ENCODE peak calls at places on chromosomes 16 and 17, in five cellular contexts. One of them, this sample, is unnamed.

GRCh38 chr16:11215935-11216556 is 40.0 kb downstream of the SOCS1 start:
- DNase-seq in upper lobe of right lung: no peak
- DNase-seq in progenitor cell of endocrine pancreas: no peak
- DNase-seq in activated CD4-positive, CD25-positive, alpha-beta regulatory T cell: no peak
- DNase-seq in central memory CD4-positive, alpha-beta T cell: no peak
- DNase-seq in this sample: no peak

GRCh38 chr16:56341656-56342397 is 83.5 kb downstream of the AMFR start:
- DNase-seq in upper lobe of right lung: no peak
- DNase-seq in activated CD4-positive, CD25-positive, alpha-beta regulatory T cell: no peak
- DNase-seq in progenitor cell of endocrine pancreas: no peak
- DNase-seq in central memory CD4-positive, alpha-beta T cell: no peak
- DNase-seq in this sample: no peak

GRCh38 chr16:4203748-4204147 is 38.1 kb downstream of the SRL start:
- DNase-seq in central memory CD4-positive, alpha-beta T cell: no peak
- DNase-seq in activated CD4-positive, CD25-positive, alpha-beta regulatory T cell: no peak
- DNase-seq in upper lobe of right lung: no peak
- DNase-seq in progenitor cell of endocrine pancreas: no peak
- DNase-seq in this sample: no peak

GRCh38 chr16:30110661-30111060 is 2.7 kb downstream of the GDPD3 start:
- DNase-seq in central memory CD4-positive, alpha-beta T cell: no peak
- DNase-seq in activated CD4-positive, CD25-positive, alpha-beta regulatory T cell: no peak
- DNase-seq in upper lobe of right lung: no peak
- DNase-seq in progenitor cell of endocrine pancreas: no peak
- DNase-seq in this sample: no peak

GRCh38 chr17:65294184-65294719 is 157.1 kb downstream of the RGS9 start:
- DNase-seq in central memory CD4-positive, alpha-beta T cell: peak
- DNase-seq in progenitor cell of endocrine pancreas: peak
- DNase-seq in activated CD4-positive, CD25-positive, alpha-beta regulatory T cell: peak
- DNase-seq in upper lobe of right lung: peak
- DNase-seq in this sample: no peak

GRCh38 chr16:52729731-52730130 is 182.8 kb upstream of the TOX3 start:
- DNase-seq in upper lobe of right lung: no peak
- DNase-seq in activated CD4-positive, CD25-positive, alpha-beta regulatory T cell: no peak
- DNase-seq in progenitor cell of endocrine pancreas: no peak
- DNase-seq in central memory CD4-positive, alpha-beta T cell: no peak
- DNase-seq in this sample: no peak

GRCh38 chr17:35866356-35866950 is 2.2 kb downstream of the HEATR9 start:
- DNase-seq in progenitor cell of endocrine pancreas: no peak
- DNase-seq in activated CD4-positive, CD25-positive, alpha-beta regulatory T cell: no peak
- DNase-seq in central memory CD4-positive, alpha-beta T cell: no peak
- DNase-seq in upper lobe of right lung: no peak
- DNase-seq in this sample: no peak

GRCh38 chr16:70573451-70574121 is 50.0 kb downstream of the SF3B3 start:
- DNase-seq in progenitor cell of endocrine pancreas: no peak
- DNase-seq in upper lobe of right lung: no peak
- DNase-seq in activated CD4-positive, CD25-positive, alpha-beta regulatory T cell: no peak
- DNase-seq in central memory CD4-positive, alpha-beta T cell: no peak
- DNase-seq in this sample: no peak

GRCh38 chr17:78951967-78952551 is 26.9 kb upstream of the TIMP2 start:
- DNase-seq in progenitor cell of endocrine pancreas: peak
- DNase-seq in activated CD4-positive, CD25-positive, alpha-beta regulatory T cell: no peak
- DNase-seq in central memory CD4-positive, alpha-beta T cell: no peak
- DNase-seq in upper lobe of right lung: no peak
- DNase-seq in this sample: no peak

GRCh38 chr16:4846503-4846900 is 586 bp downstream of the GLYR1 start:
- DNase-seq in progenitor cell of endocrine pancreas: peak
- DNase-seq in upper lobe of right lung: peak
- DNase-seq in activated CD4-positive, CD25-positive, alpha-beta regulatory T cell: no peak
- DNase-seq in central memory CD4-positive, alpha-beta T cell: peak
- DNase-seq in this sample: peak

GRCh38 chr17:50277357-50277754 is 3.1 kb downstream of the TMEM92 start:
- DNase-seq in activated CD4-positive, CD25-positive, alpha-beta regulatory T cell: no peak
- DNase-seq in central memory CD4-positive, alpha-beta T cell: no peak
- DNase-seq in progenitor cell of endocrine pancreas: no peak
- DNase-seq in upper lobe of right lung: no peak
- DNase-seq in this sample: no peak

GRCh38 chr16:80294172-80294571 is 246.6 kb upstream of the DYNLRB2 start:
- DNase-seq in activated CD4-positive, CD25-positive, alpha-beta regulatory T cell: no peak
- DNase-seq in central memory CD4-positive, alpha-beta T cell: no peak
- DNase-seq in progenitor cell of endocrine pancreas: no peak
- DNase-seq in upper lobe of right lung: no peak
- DNase-seq in this sample: no peak